ENCODE peak calls at places on chromosomes 7 and 10, in seven cellular contexts. O is effector memory CD8-positive, alpha-beta T cell; L is iris pigment epithelial cell; U is NCI-H774; N is heart left ventricle; V is NB4; K is pancreas. H is an unnamed sample.
A peak's percentile ranks its signal among the peaks of the same experiment; 100 is the strongest.

GRCh38 chr10:113704637-113705343 is 25.1 kb downstream of the CASP7 start:
- DNase-seq in L (peak; percentile 61), N (no peak), O (no peak), K (no peak), V (peak; percentile 64), U (no peak), H (peak; percentile 65)

GRCh38 chr10:132054564-132054963 is 11.2 kb upstream of the JAKMIP3 start:
- DNase-seq in U (no peak), V (peak; percentile 38), L (no peak), K (no peak), O (no peak), N (no peak), H (peak; percentile 15)

GRCh38 chr7:130277763-130278643 is 11.3 kb downstream of the CPA2 start:
- DNase-seq in O (no peak), U (no peak), V (peak; percentile 42), K (peak; percentile 71), N (peak; percentile 47), L (peak; percentile 79), H (peak; percentile 47)

GRCh38 chr10:51804861-51805260 is 105.5 kb upstream of the CSTF2T start:
- DNase-seq in V (no peak), L (peak; percentile 16), N (no peak), K (no peak), U (no peak), O (no peak), H (no peak)

GRCh38 chr10:50622497-50623298 is 1.1 kb downstream of the SGMS1 start:
- DNase-seq in K (no peak), N (peak; percentile 46), L (peak; percentile 61), V (peak; percentile 55), O (peak; percentile 20), U (no peak), H (peak; percentile 82)

GRCh38 chr7:18565337-18565736 is 69.8 kb downstream of the HDAC9 start:
- DNase-seq in V (no peak), L (no peak), U (no peak), N (no peak), O (no peak), K (no peak), H (no peak)

GRCh38 chr10:4333474-4333894 is 492.5 kb upstream of the AKR1E2 start:
- DNase-seq in U (no peak), V (peak; percentile 48), L (no peak), N (no peak), O (no peak), K (no peak), H (peak; percentile 52)

GRCh38 chr7:98357751-98358161 is 43.1 kb downstream of the BAIAP2L1 start:
- DNase-seq in O (no peak), L (peak; percentile 69), K (no peak), N (no peak), U (no peak), V (peak; percentile 26), H (no peak)

GRCh38 chr7:41637051-41637450 is 65.8 kb downstream of the INHBA start:
- DNase-seq in O (no peak), K (no peak), N (no peak), V (no peak), L (peak; percentile 24), U (no peak), H (no peak)

GRCh38 chr7:107725138-107725740 is 18.7 kb upstream of the CBLL1 start:
- DNase-seq in N (no peak), U (peak; percentile 7), K (no peak), V (peak; percentile 71), O (peak; percentile 32), L (peak; percentile 59), H (peak; percentile 61)

GRCh38 chr10:104072786-104073185 is 12.9 kb downstream of the COL17A1 start:
- DNase-seq in O (no peak), N (no peak), K (no peak), L (no peak), U (no peak), V (no peak), H (no peak)

GRCh38 chr10:49133706-49134248 is at the start of gene FAM170B:
- DNase-seq in O (no peak), N (no peak), L (no peak), K (no peak), V (no peak), U (no peak), H (no peak)

GRCh38 chr10:3757638-3758490 is 27.1 kb downstream of the KLF6 start:
- DNase-seq in O (peak; percentile 55), K (no peak), N (no peak), L (peak; percentile 78), U (no peak), V (no peak), H (no peak)

GRCh38 chr10:75954486-75954885 is 523.1 kb downstream of the LRMDA start:
- DNase-seq in L (no peak), V (peak; percentile 64), N (no peak), K (no peak), O (no peak), U (no peak), H (no peak)

GRCh38 chr7:47991741-47992311 is 12.4 kb upstream of the HUS1 start:
- DNase-seq in N (peak; percentile 90), L (peak; percentile 78), V (peak; percentile 98), U (peak; percentile 77), K (peak; percentile 73), O (peak; percentile 76), H (peak; percentile 87)

GRCh38 chr10:124649209-124649608 is 95.0 kb downstream of the FAM53B start:
- DNase-seq in L (no peak), U (no peak), K (no peak), N (peak; percentile 66), O (no peak), V (peak; percentile 72), H (no peak)

GRCh38 chr7:106865130-106866115 is at the start of gene PIK3CG:
- DNase-seq in L (no peak), N (no peak), U (no peak), O (peak; percentile 23), V (peak; percentile 88), K (no peak), H (peak; percentile 61)

GRCh38 chr10:106571216-106571954 is 593.1 kb downstream of the SORCS1 start:
- DNase-seq in U (no peak), O (no peak), V (peak; percentile 42), N (no peak), L (peak; percentile 74), K (no peak), H (peak; percentile 46)

GRCh38 chr7:94436018-94436604 is 41.4 kb downstream of the COL1A2 start:
- DNase-seq in N (peak; percentile 56), K (peak; percentile 39), V (peak; percentile 68), L (peak; percentile 76), U (no peak), O (peak; percentile 40), H (peak; percentile 91)

GRCh38 chr10:30984563-30985328 is 46.9 kb downstream of the ZNF438 start:
- DNase-seq in U (no peak), K (no peak), N (no peak), L (peak; percentile 70), O (no peak), V (peak; percentile 65), H (peak; percentile 18)